ENCODE peak calls at places on chromosomes 11 and 22, in seven cellular contexts. J is tibial nerve, N is tibial artery, D is choroid plexus epithelial cell, Q is GM03348, E is NCI-H446, X is brain microvascular endothelial cell. O is an unnamed sample.

GRCh38 chr11:16528639-16529038 is 172.3 kb upstream of the SOX6 start:
- DNase-seq in J (no peak), N (no peak), D (no peak), Q (no peak), E (no peak), X (no peak), O (no peak)

GRCh38 chr11:106262852-106263251 is 185.4 kb downstream of the AASDHPPT start:
- DNase-seq in J (no peak), N (no peak), D (peak), Q (no peak), E (no peak), X (peak), O (no peak)

GRCh38 chr22:31626427-31627150 is 35.4 kb downstream of the PISD start:
- DNase-seq in J (no peak), N (no peak), D (peak), Q (peak), E (no peak), X (no peak), O (no peak)

GRCh38 chr11:96235725-96236124 is 107.3 kb downstream of the MAML2 start:
- DNase-seq in J (no peak), N (no peak), D (peak), Q (no peak), E (no peak), X (no peak), O (no peak)

GRCh38 chr11:65298131-65298535 is 16.5 kb upstream of the CDC42EP2 start:
- DNase-seq in J (no peak), N (peak), D (peak), Q (no peak), E (no peak), X (peak), O (no peak)

GRCh38 chr22:41682033-41682807 is 6.4 kb downstream of the SNU13 start:
- DNase-seq in J (peak), N (peak), D (peak), Q (peak), E (peak), X (peak), O (peak)

GRCh38 chr11:72422414-72422813 is 11.9 kb downstream of the CLPB start:
- DNase-seq in J (no peak), N (no peak), D (no peak), Q (no peak), E (no peak), X (no peak), O (no peak)

GRCh38 chr11:88886796-88887195 is 179.0 kb downstream of the GRM5 start:
- DNase-seq in J (no peak), N (no peak), D (peak), Q (peak), E (no peak), X (peak), O (no peak)

GRCh38 chr11:29224739-29225384 is 792.0 kb downstream of the KCNA4 start:
- DNase-seq in J (no peak), N (no peak), D (no peak), Q (no peak), E (no peak), X (no peak), O (no peak)

GRCh38 chr11:86798988-86799387 is 1.4 kb upstream of the PRSS23 start:
- DNase-seq in J (no peak), N (no peak), D (peak), Q (peak), E (no peak), X (peak), O (peak)

GRCh38 chr22:44454113-44454769 is 43.8 kb downstream of the RTL6 start:
- DNase-seq in J (no peak), N (no peak), D (no peak), Q (no peak), E (no peak), X (no peak), O (no peak)

GRCh38 chr22:49962751-49963646 is 2.4 kb downstream of the PIM3 start:
- DNase-seq in J (no peak), N (peak), D (no peak), Q (no peak), E (no peak), X (no peak), O (no peak)

GRCh38 chr22:22408731-22409696 is 99.5 kb downstream of the ZNF280B start:
- DNase-seq in J (peak), N (no peak), D (peak), Q (peak), E (no peak), X (peak), O (no peak)

GRCh38 chr11:74754507-74755255 is 6.0 kb downstream of the RNF169 start:
- DNase-seq in J (no peak), N (no peak), D (peak), Q (peak), E (no peak), X (peak), O (peak)

GRCh38 chr11:131643171-131643570 is 272.8 kb downstream of the NTM start:
- DNase-seq in J (no peak), N (no peak), D (no peak), Q (no peak), E (no peak), X (no peak), O (no peak)

GRCh38 chr22:41288245-41288946 is 2.4 kb upstream of the RANGAP1 start:
- DNase-seq in J (no peak), N (no peak), D (peak), Q (peak), E (no peak), X (peak), O (peak)